ENCODE peak calls at places on chromosome 2, in four cellular contexts. One of them, this sample, is unnamed.

GRCh38 chr2:147521936-147522335 is 322.9 kb upstream of the ACVR2A start:
- DNase-seq in fibroblast of the conjunctiva: no peak
- DNase-seq in effector memory CD8-positive, alpha-beta T cell: no peak
- DNase-seq in NCI-H1105: no peak
- DNase-seq in this sample: no peak

GRCh38 chr2:163675389-163675788 is 60.4 kb downstream of the FIGN start:
- DNase-seq in effector memory CD8-positive, alpha-beta T cell: no peak
- DNase-seq in NCI-H1105: no peak
- DNase-seq in fibroblast of the conjunctiva: no peak
- DNase-seq in this sample: no peak

GRCh38 chr2:10307561-10308156 is 5.0 kb downstream of the HPCAL1 start:
- DNase-seq in NCI-H1105: no peak
- DNase-seq in fibroblast of the conjunctiva: no peak
- DNase-seq in effector memory CD8-positive, alpha-beta T cell: no peak
- DNase-seq in this sample: no peak

GRCh38 chr2:118794546-118794945 is 52.9 kb downstream of the EN1 start:
- DNase-seq in effector memory CD8-positive, alpha-beta T cell: no peak
- DNase-seq in fibroblast of the conjunctiva: no peak
- DNase-seq in NCI-H1105: no peak
- DNase-seq in this sample: no peak

GRCh38 chr2:215367647-215368492 is 56.0 kb downstream of the ATIC start:
- DNase-seq in fibroblast of the conjunctiva: no peak
- DNase-seq in NCI-H1105: no peak
- DNase-seq in effector memory CD8-positive, alpha-beta T cell: no peak
- DNase-seq in this sample: no peak

GRCh38 chr2:37654419-37654818 is 17.0 kb downstream of the CDC42EP3 start:
- DNase-seq in effector memory CD8-positive, alpha-beta T cell: no peak
- DNase-seq in NCI-H1105: no peak
- DNase-seq in fibroblast of the conjunctiva: no peak
- DNase-seq in this sample: no peak

GRCh38 chr2:37301408-37301807 is 23.2 kb downstream of the PRKD3 start:
- DNase-seq in NCI-H1105: no peak
- DNase-seq in fibroblast of the conjunctiva: no peak
- DNase-seq in effector memory CD8-positive, alpha-beta T cell: no peak
- DNase-seq in this sample: no peak

GRCh38 chr2:63055510-63056308 is 5.1 kb downstream of the OTX1 start:
- DNase-seq in effector memory CD8-positive, alpha-beta T cell: no peak
- DNase-seq in NCI-H1105: no peak
- DNase-seq in fibroblast of the conjunctiva: no peak
- DNase-seq in this sample: peak; percentile 6

GRCh38 chr2:207214446-207214845 is 48.7 kb upstream of the KLF7 start:
- DNase-seq in effector memory CD8-positive, alpha-beta T cell: no peak
- DNase-seq in NCI-H1105: no peak
- DNase-seq in fibroblast of the conjunctiva: no peak
- DNase-seq in this sample: no peak

GRCh38 chr2:71846669-71847291 is 300.9 kb downstream of the CYP26B1 start:
- DNase-seq in effector memory CD8-positive, alpha-beta T cell: no peak
- DNase-seq in NCI-H1105: no peak
- DNase-seq in fibroblast of the conjunctiva: no peak
- DNase-seq in this sample: no peak

GRCh38 chr2:121755237-121756111 is at the start of gene TSN:
- DNase-seq in effector memory CD8-positive, alpha-beta T cell: peak; percentile 96
- DNase-seq in NCI-H1105: peak; percentile 95
- DNase-seq in fibroblast of the conjunctiva: peak; percentile 94
- DNase-seq in this sample: peak; percentile 99

GRCh38 chr2:126761981-126762878 is 106.3 kb downstream of the GYPC start:
- DNase-seq in effector memory CD8-positive, alpha-beta T cell: peak; percentile 23
- DNase-seq in fibroblast of the conjunctiva: no peak
- DNase-seq in NCI-H1105: no peak
- DNase-seq in this sample: no peak

GRCh38 chr2:119289093-119289492 is 65.5 kb downstream of the STEAP3 start:
- DNase-seq in effector memory CD8-positive, alpha-beta T cell: no peak
- DNase-seq in fibroblast of the conjunctiva: no peak
- DNase-seq in NCI-H1105: no peak
- DNase-seq in this sample: no peak

GRCh38 chr2:31675485-31675901 is 94.8 kb upstream of the SRD5A2 start:
- DNase-seq in NCI-H1105: no peak
- DNase-seq in effector memory CD8-positive, alpha-beta T cell: no peak
- DNase-seq in fibroblast of the conjunctiva: no peak
- DNase-seq in this sample: no peak

GRCh38 chr2:52356560-52356959 is 1324.6 kb upstream of the NRXN1 start:
- DNase-seq in effector memory CD8-positive, alpha-beta T cell: no peak
- DNase-seq in fibroblast of the conjunctiva: no peak
- DNase-seq in NCI-H1105: no peak
- DNase-seq in this sample: no peak

GRCh38 chr2:18949871-18950597 is 360.7 kb upstream of the NT5C1B start:
- DNase-seq in fibroblast of the conjunctiva: peak; percentile 69
- DNase-seq in NCI-H1105: no peak
- DNase-seq in effector memory CD8-positive, alpha-beta T cell: no peak
- DNase-seq in this sample: peak; percentile 5

GRCh38 chr2:150729495-150729955 is 242.1 kb upstream of the RND3 start:
- DNase-seq in effector memory CD8-positive, alpha-beta T cell: no peak
- DNase-seq in NCI-H1105: no peak
- DNase-seq in fibroblast of the conjunctiva: no peak
- DNase-seq in this sample: no peak

GRCh38 chr2:41966920-41967319 is 80.9 kb upstream of the PKDCC start:
- DNase-seq in effector memory CD8-positive, alpha-beta T cell: no peak
- DNase-seq in NCI-H1105: no peak
- DNase-seq in fibroblast of the conjunctiva: no peak
- DNase-seq in this sample: no peak

GRCh38 chr2:135743860-135744259 is 2.2 kb downstream of the UBXN4 start:
- DNase-seq in fibroblast of the conjunctiva: no peak
- DNase-seq in NCI-H1105: no peak
- DNase-seq in effector memory CD8-positive, alpha-beta T cell: no peak
- DNase-seq in this sample: no peak

GRCh38 chr2:11315074-11315705 is 29.2 kb downstream of the ROCK2 start:
- DNase-seq in effector memory CD8-positive, alpha-beta T cell: no peak
- DNase-seq in NCI-H1105: no peak
- DNase-seq in fibroblast of the conjunctiva: no peak
- DNase-seq in this sample: no peak

GRCh38 chr2:237202288-237203030 is 116.8 kb downstream of the COPS8 start:
- DNase-seq in effector memory CD8-positive, alpha-beta T cell: no peak
- DNase-seq in fibroblast of the conjunctiva: no peak
- DNase-seq in NCI-H1105: no peak
- DNase-seq in this sample: no peak

GRCh38 chr2:59076079-59076619 is 835.0 kb upstream of the FANCL start:
- DNase-seq in NCI-H1105: no peak
- DNase-seq in effector memory CD8-positive, alpha-beta T cell: no peak
- DNase-seq in fibroblast of the conjunctiva: no peak
- DNase-seq in this sample: no peak

GRCh38 chr2:240705204-240705781 is 13.6 kb downstream of the AQP12A start:
- DNase-seq in fibroblast of the conjunctiva: no peak
- DNase-seq in NCI-H1105: no peak
- DNase-seq in effector memory CD8-positive, alpha-beta T cell: no peak
- DNase-seq in this sample: no peak

This sample was measured in mucosa of descending colon.